ENCODE peak calls at places on chromosomes 1 and 21, in five cellular contexts. Z, T, M, J and I are unnamed samples.

GRCh38 chr1:159088050-159088449 is 11.5 kb upstream of the AIM2 start:
- DNase-seq in J (peak; percentile 91), Z (no peak), M (no peak), T (no peak), I (no peak)

GRCh38 chr21:29406385-29406784 is 107.7 kb downstream of the BACH1 start:
- DNase-seq in J (no peak), T (no peak), M (no peak), Z (no peak), I (no peak)

GRCh38 chr1:221217029-221217428 is 337.8 kb downstream of the HLX start:
- DNase-seq in M (no peak), Z (no peak), J (peak; percentile 52), T (no peak), I (no peak)

GRCh38 chr1:217027403-217028080 is 304.3 kb upstream of the ESRRG start:
- DNase-seq in Z (no peak), T (no peak), M (no peak), J (no peak), I (peak; percentile 15)

GRCh38 chr1:28209700-28210099 is 23.1 kb downstream of the DNAJC8 start:
- DNase-seq in Z (no peak), T (no peak), J (no peak), M (no peak), I (no peak)

GRCh38 chr1:241895013-241895412 is 47.0 kb downstream of the EXO1 start:
- DNase-seq in Z (no peak), J (no peak), T (no peak), M (no peak), I (no peak)

GRCh38 chr1:44318097-44319088 is 36.7 kb downstream of the ERI3 start:
- DNase-seq in Z (peak; percentile 42), M (peak; percentile 52), J (peak; percentile 58), T (no peak), I (no peak)

GRCh38 chr1:28591708-28592313 is at the start of gene RAB42:
- DNase-seq in T (no peak), Z (no peak), M (peak; percentile 19), J (peak; percentile 33), I (no peak)

GRCh38 chr1:2003564-2004131 is at the start of gene CFAP74:
- DNase-seq in T (no peak), J (peak; percentile 19), M (peak; percentile 83), Z (no peak), I (no peak)

GRCh38 chr21:42685036-42685435 is 31.6 kb downstream of the PDE9A start:
- DNase-seq in Z (no peak), J (no peak), M (no peak), T (no peak), I (no peak)